ENCODE peak calls at places on chromosomes 11 and 22, in five cellular contexts. Y is ACHN, V is endothelial cell, F is fibroblast of mammary gland, J is NCI-H748 treated with DMSO at 0.1 percent for 48 hours. W is an unnamed sample.

GRCh38 chr11:28939381-28939780 is 831.2 kb downstream of the METTL15 start:
- DNase-seq in Y (no peak), V (no peak), F (no peak), J (no peak), W (no peak)

GRCh38 chr11:126181939-126182730 is 29.3 kb downstream of the RPUSD4 start:
- DNase-seq in Y (no peak), V (no peak), F (no peak), J (no peak), W (no peak)

GRCh38 chr11:123474994-123475393 is 44.9 kb downstream of the GRAMD1B start:
- DNase-seq in Y (no peak), V (no peak), F (no peak), J (no peak), W (no peak)

GRCh38 chr11:17208257-17208999 is 642 bp upstream of the PIK3C2A start:
- DNase-seq in Y (peak), V (peak), F (peak), J (peak), W (peak)

GRCh38 chr11:126521196-126521595 is 165.7 kb downstream of the ST3GAL4 start:
- DNase-seq in Y (no peak), V (no peak), F (no peak), J (no peak), W (no peak)

GRCh38 chr11:68750197-68750987 is 928 bp downstream of the TESMIN start:
- DNase-seq in Y (no peak), V (peak), F (no peak), J (no peak), W (no peak)

GRCh38 chr22:46331496-46331895 is 4.0 kb upstream of the TRMU start:
- DNase-seq in Y (no peak), V (no peak), F (no peak), J (no peak), W (no peak)

GRCh38 chr11:105297463-105297862 is 157.9 kb upstream of the CARD18 start:
- DNase-seq in Y (no peak), V (no peak), F (peak), J (no peak), W (no peak)

GRCh38 chr11:44637477-44637876 is 72.0 kb downstream of the CD82 start:
- DNase-seq in Y (no peak), V (no peak), F (peak), J (no peak), W (no peak)

GRCh38 chr11:117923275-117923674 is 5.9 kb downstream of the TMPRSS13 start:
- DNase-seq in Y (no peak), V (no peak), F (no peak), J (no peak), W (no peak)

GRCh38 chr11:69297225-69297925 is 3.4 kb downstream of the MYEOV start:
- DNase-seq in Y (peak), V (no peak), F (peak), J (peak), W (no peak)

GRCh38 chr11:35166369-35167360 is 27.7 kb downstream of the CD44 start:
- DNase-seq in Y (peak), V (no peak), F (peak), J (no peak), W (no peak)

GRCh38 chr11:118607401-118608267 is at the start of gene PHLDB1:
- DNase-seq in Y (peak), V (peak), F (peak), J (no peak), W (peak)

GRCh38 chr22:22605074-22605404 is 39.4 kb upstream of the GGTLC2 start:
- DNase-seq in Y (no peak), V (no peak), F (no peak), J (no peak), W (no peak)

GRCh38 chr22:30073743-30074142 is 6.5 kb upstream of the HORMAD2 start:
- DNase-seq in Y (no peak), V (no peak), F (no peak), J (no peak), W (no peak)

GRCh38 chr11:119374632-119375394 is 6.7 kb downstream of the USP2 start:
- DNase-seq in Y (no peak), V (no peak), F (no peak), J (no peak), W (no peak)

GRCh38 chr11:45798793-45799441 is 6.0 kb upstream of the SLC35C1 start:
- DNase-seq in Y (no peak), V (no peak), F (no peak), J (peak), W (peak)

GRCh38 chr11:11973361-11973800 is 35.0 kb downstream of the DKK3 start:
- DNase-seq in Y (no peak), V (no peak), F (peak), J (no peak), W (no peak)

GRCh38 chr11:44427432-44427831 is 117.5 kb upstream of the ALX4 start:
- DNase-seq in Y (peak), V (no peak), F (no peak), J (no peak), W (no peak)

GRCh38 chr22:21593406-21594232 is 26.1 kb downstream of the UBE2L3 start:
- DNase-seq in Y (no peak), V (peak), F (no peak), J (no peak), W (no peak)

GRCh38 chr11:85685820-85686459 is at the start of gene CCDC89:
- DNase-seq in Y (peak), V (no peak), F (peak), J (peak), W (peak)